ENCODE peak calls at places on chromosomes 7 and 10, in six cellular contexts. W, L, X, K, Y and J are unnamed samples.

GRCh38 chr10:130378556-130379400 is 242.6 kb downstream of the GLRX3 start:
- DNase-seq in W (no peak), L (no peak), X (peak), K (no peak), Y (no peak), J (no peak)

GRCh38 chr7:32519763-32520162 is 24.5 kb downstream of the AVL9 start:
- DNase-seq in W (no peak), L (no peak), X (no peak), K (no peak), Y (no peak), J (no peak)

GRCh38 chr10:95788830-95789229 is 32.9 kb downstream of the ENTPD1 start:
- DNase-seq in W (no peak), L (no peak), X (no peak), K (no peak), Y (no peak), J (no peak)

GRCh38 chr10:64156131-64156530 is 634.9 kb downstream of the REEP3 start:
- DNase-seq in W (no peak), L (no peak), X (no peak), K (no peak), Y (no peak), J (no peak)

GRCh38 chr10:63123963-63124362 is 9.2 kb upstream of the NRBF2 start:
- DNase-seq in W (no peak), L (no peak), X (no peak), K (no peak), Y (no peak), J (no peak)

GRCh38 chr7:93442478-93443224 is 131.9 kb downstream of the CALCR start:
- DNase-seq in W (peak), L (peak), X (no peak), K (peak), Y (no peak), J (peak)

GRCh38 chr7:106864298-106865081 is 592 bp upstream of the PIK3CG start:
- DNase-seq in W (no peak), L (no peak), X (no peak), K (no peak), Y (peak), J (no peak)

GRCh38 chr10:46553238-46554049 is 3.0 kb downstream of the GPRIN2 start:
- DNase-seq in W (no peak), L (no peak), X (no peak), K (no peak), Y (no peak), J (no peak)

GRCh38 chr7:154986200-154986599 is 16.7 kb downstream of the PAXIP1 start:
- DNase-seq in W (no peak), L (no peak), X (no peak), K (no peak), Y (no peak), J (no peak)

GRCh38 chr10:110263164-110263563 is 41.6 kb downstream of the SMNDC1 start:
- DNase-seq in W (no peak), L (no peak), X (no peak), K (no peak), Y (no peak), J (no peak)

GRCh38 chr10:34584164-34584563 is 230.9 kb downstream of the PARD3 start:
- DNase-seq in W (no peak), L (no peak), X (no peak), K (no peak), Y (no peak), J (no peak)

GRCh38 chr7:91420606-91421390 is 156.6 kb downstream of the FZD1 start:
- DNase-seq in W (no peak), L (no peak), X (no peak), K (no peak), Y (no peak), J (no peak)

GRCh38 chr10:126387931-126388911 is at the start of gene ADAM12:
- DNase-seq in W (no peak), L (no peak), X (peak), K (no peak), Y (no peak), J (peak)

GRCh38 chr7:37942934-37943610 is 22.6 kb downstream of the EPDR1 start:
- DNase-seq in W (peak), L (no peak), X (peak), K (no peak), Y (peak), J (no peak)

GRCh38 chr7:143381427-143382125 is 431 bp downstream of the ZYX start:
- DNase-seq in W (no peak), L (no peak), X (peak), K (no peak), Y (no peak), J (peak)

GRCh38 chr10:48461623-48462481 is 143.0 kb downstream of the ARHGAP22 start:
- DNase-seq in W (no peak), L (no peak), X (no peak), K (no peak), Y (no peak), J (no peak)

GRCh38 chr10:17851611-17852010 is 42.5 kb downstream of the MRC1 start:
- DNase-seq in W (no peak), L (no peak), X (no peak), K (no peak), Y (no peak), J (peak)

GRCh38 chr10:89609730-89610393 is 35.2 kb downstream of the PANK1 start:
- DNase-seq in W (peak), L (no peak), X (no peak), K (no peak), Y (peak), J (no peak)

GRCh38 chr7:63233881-63234280 is 764.8 kb upstream of the ZNF722 start:
- DNase-seq in W (no peak), L (no peak), X (no peak), K (no peak), Y (no peak), J (no peak)

GRCh38 chr10:63866747-63867140 is 345.5 kb downstream of the REEP3 start:
- DNase-seq in W (peak), L (no peak), X (peak), K (peak), Y (no peak), J (no peak)

GRCh38 chr7:33922820-33923219 is 17.5 kb downstream of the BMPER start:
- DNase-seq in W (no peak), L (no peak), X (no peak), K (no peak), Y (no peak), J (no peak)

GRCh38 chr7:13467111-13467547 is 522.3 kb downstream of the ETV1 start:
- DNase-seq in W (no peak), L (no peak), X (peak), K (no peak), Y (no peak), J (no peak)

GRCh38 chr7:71504697-71505441 is 372.9 kb downstream of the GALNT17 start:
- DNase-seq in W (no peak), L (no peak), X (no peak), K (no peak), Y (no peak), J (no peak)

GRCh38 chr10:1242975-1243374 is 186.8 kb downstream of the WDR37 start:
- DNase-seq in W (no peak), L (no peak), X (no peak), K (no peak), Y (no peak), J (peak)

GRCh38 chr10:1241322-1241890 is 185.2 kb downstream of the WDR37 start:
- DNase-seq in W (no peak), L (no peak), X (no peak), K (no peak), Y (no peak), J (no peak)

GRCh38 chr10:1241973-1242935 is 186.1 kb downstream of the WDR37 start:
- DNase-seq in W (no peak), L (no peak), X (no peak), K (no peak), Y (no peak), J (no peak)

GRCh38 chr10:1243486-1244182 is 187.4 kb downstream of the WDR37 start:
- DNase-seq in W (no peak), L (no peak), X (peak), K (no peak), Y (no peak), J (peak)

GRCh38 chr10:1240341-1240775 is 184.2 kb downstream of the WDR37 start:
- DNase-seq in W (no peak), L (peak), X (peak), K (no peak), Y (no peak), J (peak)
- TF ChIP-seq JUND in W (no peak), L (no peak), X (no peak), K (no peak), Y (no peak), J (no peak)

GRCh38 chr10:102289356-102289755 is 44.0 kb downstream of the GBF1 start:
- DNase-seq in W (no peak), L (no peak), X (no peak), K (no peak), Y (no peak), J (no peak)

GRCh38 chr10:102285134-102285533 is 39.8 kb downstream of the GBF1 start:
- DNase-seq in W (no peak), L (no peak), X (no peak), K (no peak), Y (no peak), J (no peak)

GRCh38 chr10:102289840-102290239 is 44.5 kb downstream of the GBF1 start:
- DNase-seq in W (no peak), L (no peak), X (no peak), K (no peak), Y (no peak), J (no peak)

GRCh38 chr10:102287538-102287937 is 42.2 kb downstream of the GBF1 start:
- DNase-seq in W (no peak), L (no peak), X (no peak), K (no peak), Y (no peak), J (no peak)

DNA sequence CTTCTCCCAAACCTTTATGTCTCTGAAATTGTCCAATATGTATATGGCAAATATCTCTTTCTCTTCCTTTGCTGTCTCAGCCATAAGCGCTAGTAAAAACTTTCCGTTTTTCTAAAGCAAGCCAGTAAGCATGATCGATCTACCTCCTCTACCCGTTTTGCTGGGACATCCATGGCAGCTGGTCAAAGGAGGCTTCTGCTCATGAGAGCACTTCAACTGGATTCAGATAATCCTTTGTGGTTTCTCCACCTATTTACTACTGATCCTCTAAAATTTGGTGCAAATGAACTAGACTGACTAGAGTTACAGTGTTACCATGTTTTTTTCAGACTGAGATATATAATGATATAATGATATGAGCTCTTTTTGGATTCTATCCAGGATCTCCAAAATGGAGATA is 42.7 kb downstream of the GBF1 start:
- DNase-seq in W (no peak), L (no peak), X (no peak), K (no peak), Y (no peak), J (no peak)
- TF ChIP-seq JUND in W (no peak), L (no peak), X (no peak), K (no peak), Y (no peak), J (no peak)

GRCh38 chr7:22140597-22140996 is 194.9 kb upstream of the CDCA7L start:
- DNase-seq in W (no peak), L (no peak), X (no peak), K (no peak), Y (no peak), J (no peak)
- TF ChIP-seq JUND in W (no peak), L (no peak), X (no peak), K (no peak), Y (no peak), J (no peak)

GRCh38 chr7:131109011-131109756 is 218.5 kb upstream of the MKLN1 start:
- DNase-seq in W (no peak), L (no peak), X (no peak), K (no peak), Y (no peak), J (no peak)
- TF ChIP-seq JUND in W (no peak), L (no peak), X (no peak), K (no peak), Y (no peak), J (no peak)

GRCh38 chr7:131226116-131226562 is 101.5 kb upstream of the MKLN1 start:
- DNase-seq in W (peak), L (no peak), X (no peak), K (no peak), Y (no peak), J (no peak)
- TF ChIP-seq JUND in W (no peak), L (no peak), X (no peak), K (no peak), Y (no peak), J (no peak)